ENCODE peak calls at places on chromosomes 6 and 20, in ten cellular contexts. A is breast epithelium, W is A549, M is NB4, J is uterus, L is HCT116, R is spleen, G is H54, D is ovary, O is suprapubic skin. I is an unnamed sample.

GRCh38 chr6:11802886-11803595 is 24.4 kb upstream of the ADTRP start:
- DNase-seq in A (no peak), R (no peak), J (no peak), M (no peak), G (no peak), W (no peak), L (no peak), D (no peak), O (no peak), I (no peak)

GRCh38 chr20:56841346-56841908 is 212.3 kb downstream of the TFAP2C start:
- DNase-seq in O (no peak), D (no peak), M (no peak), R (no peak), G (no peak), L (no peak), A (no peak), W (no peak), J (no peak), I (no peak)

GRCh38 chr6:26360451-26361416 is 4.3 kb upstream of the BTN3A2 start:
- DNase-seq in A (no peak), G (no peak), M (no peak), D (no peak), O (no peak), W (no peak), J (no peak), L (no peak), R (no peak), I (no peak)

GRCh38 chr20:21554376-21554890 is 40.6 kb upstream of the NKX2-2 start:
- DNase-seq in A (no peak), G (no peak), W (no peak), L (no peak), M (no peak), O (no peak), J (no peak), D (no peak), R (no peak), I (no peak)

GRCh38 chr6:149907317-149907716 is 9.4 kb upstream of the RAET1E start:
- DNase-seq in M (no peak), G (no peak), O (no peak), A (no peak), W (no peak), J (no peak), R (no peak), D (no peak), L (no peak), I (no peak)

GRCh38 chr6:44188819-44189218 is 27.9 kb upstream of the MYMX start:
- DNase-seq in J (no peak), W (no peak), R (no peak), O (no peak), A (no peak), M (no peak), D (no peak), G (no peak), L (no peak), I (no peak)

GRCh38 chr20:12113075-12113467 is 195.4 kb downstream of the BTBD3 start:
- DNase-seq in M (no peak), O (no peak), J (no peak), L (no peak), G (no peak), A (no peak), D (no peak), W (no peak), R (no peak), I (no peak)

GRCh38 chr6:106199998-106200397 is 113.9 kb downstream of the PRDM1 start:
- DNase-seq in G (no peak), W (no peak), R (no peak), A (no peak), M (peak), O (no peak), J (no peak), L (no peak), D (no peak), I (no peak)

GRCh38 chr6:3284436-3284876 is 25.7 kb downstream of the PSMG4 start:
- DNase-seq in M (no peak), O (peak), G (no peak), W (no peak), R (peak), L (no peak), J (peak), D (peak), A (no peak), I (no peak)

GRCh38 chr6:154457046-154457713 is 53.3 kb downstream of the CNKSR3 start:
- DNase-seq in R (no peak), M (no peak), W (no peak), D (no peak), J (no peak), G (no peak), O (no peak), A (no peak), L (no peak), I (no peak)

GRCh38 chr20:62697468-62697912 is 11.1 kb upstream of the NTSR1 start:
- DNase-seq in O (no peak), G (no peak), L (no peak), A (peak), R (no peak), W (no peak), J (no peak), M (no peak), D (no peak), I (no peak)

GRCh38 chr6:63805808-63806572 is 170.4 kb downstream of the PHF3 start:
- DNase-seq in J (no peak), A (no peak), W (peak), M (peak), L (no peak), D (no peak), G (no peak), O (no peak), R (no peak), I (no peak)

GRCh38 chr6:63764318-63764916 is 128.8 kb downstream of the PHF3 start:
- DNase-seq in D (no peak), W (no peak), L (peak), R (no peak), M (peak), J (no peak), G (no peak), O (no peak), A (no peak), I (no peak)

GRCh38 chr20:38202982-38203293 is 37.9 kb upstream of the TGM2 start:
- DNase-seq in M (no peak), G (no peak), J (no peak), D (no peak), W (no peak), O (no peak), R (peak), A (no peak), L (no peak), I (no peak)

GRCh38 chr20:48823960-48824497 is 3.8 kb downstream of the PREX1 start:
- DNase-seq in G (peak), O (no peak), A (no peak), W (no peak), J (no peak), D (no peak), M (peak), R (no peak), L (no peak), I (peak)

GRCh38 chr6:136989591-136990578 is 54.9 kb downstream of the IL20RA start:
- DNase-seq in D (peak), W (no peak), A (no peak), J (peak), O (no peak), G (no peak), L (no peak), M (no peak), R (no peak), I (no peak)

GRCh38 chr6:24831771-24832718 is 33.3 kb upstream of the ARMH2 start:
- DNase-seq in R (no peak), O (no peak), J (no peak), D (no peak), G (no peak), A (no peak), M (no peak), L (no peak), W (no peak), I (no peak)

GRCh38 chr6:15357832-15358231 is 112.0 kb downstream of the JARID2 start:
- DNase-seq in R (no peak), D (no peak), M (no peak), O (no peak), L (no peak), W (no peak), A (no peak), J (no peak), G (no peak), I (no peak)

GRCh38 chr20:41734506-41734945 is 116.3 kb upstream of the CHD6 start:
- DNase-seq in A (no peak), J (no peak), D (no peak), M (peak), O (no peak), G (peak), L (peak), R (no peak), W (peak), I (no peak)

GRCh38 chr20:52532674-52533073 is 341.1 kb upstream of the ZFP64 start:
- DNase-seq in J (no peak), D (no peak), A (no peak), M (no peak), G (no peak), R (no peak), L (no peak), O (no peak), W (no peak), I (no peak)

GRCh38 chr6:1477432-1478090 is 88.2 kb downstream of the FOXF2 start:
- DNase-seq in A (no peak), L (no peak), O (no peak), M (no peak), W (peak), D (no peak), G (no peak), R (no peak), J (no peak), I (no peak)

GRCh38 chr20:44384423-44385027 is 29.0 kb downstream of the HNF4A start:
- DNase-seq in G (no peak), W (peak), O (peak), L (peak), J (peak), R (peak), M (peak), A (peak), D (peak), I (no peak)

GRCh38 chr6:106897580-106897979 is 76.9 kb downstream of the CD24 start:
- DNase-seq in L (no peak), R (no peak), A (no peak), M (no peak), J (no peak), O (no peak), D (no peak), G (no peak), W (no peak), I (no peak)

GRCh38 chr20:31673943-31674463 is 36.3 kb downstream of the COX4I2 start:
- DNase-seq in M (no peak), W (no peak), A (no peak), D (no peak), R (no peak), O (no peak), J (no peak), L (no peak), G (no peak), I (no peak)

DNA sequence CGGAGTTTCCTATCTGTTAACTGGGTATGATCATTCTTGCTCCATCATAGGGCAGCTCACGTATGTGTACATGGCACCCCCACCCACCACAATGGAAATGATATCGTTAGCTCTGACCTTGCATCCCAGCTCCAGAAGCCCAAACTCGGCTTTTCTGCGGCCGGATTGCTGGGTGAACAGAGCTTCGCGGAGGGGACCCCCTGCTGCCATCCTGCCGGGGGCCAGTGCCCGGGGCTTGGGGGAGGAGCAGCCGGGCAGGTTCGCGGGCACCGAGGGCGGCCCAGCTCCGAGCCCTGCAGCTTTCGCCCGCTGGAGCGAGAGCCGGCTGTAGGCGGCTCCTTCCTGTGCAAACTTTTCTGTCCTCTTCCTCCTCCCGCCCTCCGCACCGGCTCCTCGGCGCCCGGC is 24.9 kb upstream of the FUCA2 start:
- DNase-seq in G (peak), A (no peak), W (no peak), R (peak), L (no peak), M (peak), J (no peak), O (no peak), D (peak), I (peak)
- TF ChIP-seq POLR2A in G (peak), A (no peak), W (no peak), R (no peak), L (no peak), M (no peak), J (no peak), O (no peak), D (no peak), I (no peak)

GRCh38 chr6:41071501-41071922 is 644 bp downstream of the OARD1 start:
- DNase-seq in O (no peak), R (peak), G (no peak), M (no peak), A (no peak), L (no peak), D (peak), J (no peak), W (peak), I (no peak)
- TF ChIP-seq POLR2A in O (no peak), R (peak), G (peak), M (no peak), A (no peak), L (no peak), D (no peak), J (no peak), W (peak), I (peak)

GRCh38 chr6:32156891-32157290 is 3.0 kb downstream of the PPT2 start:
- DNase-seq in J (no peak), M (no peak), L (no peak), D (no peak), O (no peak), G (no peak), W (no peak), R (no peak), A (no peak), I (no peak)

GRCh38 chr6:32152414-32153251 is 894 bp upstream of the PRRT1 start:
- DNase-seq in G (no peak), M (no peak), L (no peak), A (no peak), O (no peak), R (no peak), D (peak), J (peak), W (no peak), I (no peak)

GRCh38 chr6:32153252-32153834 is 598 bp upstream of the PPT2 start:
- DNase-seq in J (peak), A (no peak), L (no peak), W (peak), O (no peak), M (no peak), D (peak), G (no peak), R (peak), I (no peak)

GRCh38 chr6:32153835-32154513 is at the start of gene PPT2:
- DNase-seq in J (peak), D (peak), A (peak), O (peak), R (peak), M (peak), G (peak), W (peak), L (peak), I (no peak)

DNA sequence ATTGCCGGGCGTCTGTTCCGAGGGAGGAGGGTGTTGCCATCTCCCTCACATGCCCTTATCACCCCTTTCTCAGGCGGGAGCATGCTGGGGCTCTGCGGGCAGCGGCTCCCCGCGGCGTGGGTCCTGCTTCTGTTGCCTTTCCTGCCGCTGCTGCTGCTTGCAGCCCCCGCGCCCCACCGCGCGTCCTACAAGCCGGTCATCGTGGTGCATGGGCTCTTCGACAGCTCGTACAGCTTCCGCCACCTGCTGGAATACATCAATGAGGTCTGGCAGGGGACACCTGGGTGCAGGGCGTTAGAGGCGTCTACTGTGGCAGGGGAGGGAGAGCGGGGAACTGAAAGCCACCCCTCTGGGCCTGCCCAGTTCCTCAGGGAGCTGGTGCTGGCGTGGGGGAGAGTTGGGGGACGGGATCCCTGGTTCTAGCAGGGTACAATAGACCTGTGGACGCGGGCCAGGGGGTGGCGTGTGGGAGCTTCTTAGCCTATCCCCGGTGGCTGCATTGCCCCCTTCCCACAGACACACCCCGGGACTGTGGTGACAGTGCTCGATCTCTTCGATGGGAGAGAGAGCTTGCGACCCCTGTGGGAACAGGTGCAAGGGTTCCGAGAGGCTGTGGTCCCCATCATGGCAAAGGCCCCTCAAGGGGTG is 697 bp downstream of the PPT2 start:
- DNase-seq in J (peak), W (peak), L (peak), D (peak), O (peak), R (peak), G (peak), A (peak), M (peak), I (peak)
- TF ChIP-seq POLR2A in J (no peak), W (no peak), L (no peak), D (no peak), O (no peak), R (no peak), G (no peak), A (no peak), M (no peak), I (no peak)

GRCh38 chr6:10531942-10532341 is 10.8 kb downstream of the GCNT2 start:
- DNase-seq in W (no peak), R (no peak), J (no peak), M (peak), A (no peak), L (no peak), O (no peak), G (no peak), D (no peak), I (no peak)

GRCh38 chr6:10532392-10532791 is 11.2 kb downstream of the GCNT2 start:
- DNase-seq in L (no peak), R (no peak), O (no peak), M (no peak), J (no peak), W (no peak), A (no peak), G (no peak), D (no peak), I (no peak)

GRCh38 chr6:10534418-10534760 is 13.2 kb downstream of the GCNT2 start:
- DNase-seq in M (peak), R (no peak), J (no peak), O (no peak), A (no peak), G (no peak), L (no peak), D (no peak), W (no peak), I (no peak)

GRCh38 chr6:10537726-10538125 is 16.6 kb downstream of the GCNT2 start:
- DNase-seq in L (no peak), A (no peak), O (no peak), R (no peak), W (no peak), J (no peak), D (no peak), M (no peak), G (no peak), I (no peak)

GRCh38 chr6:10535198-10535597 is 14.0 kb downstream of the GCNT2 start:
- DNase-seq in D (no peak), O (no peak), R (no peak), W (no peak), G (no peak), J (no peak), L (no peak), A (no peak), M (no peak), I (no peak)
- TF ChIP-seq POLR2A in D (no peak), O (no peak), R (no peak), W (no peak), G (no peak), J (no peak), L (no peak), A (no peak), M (no peak), I (no peak)

GRCh38 chr6:89360415-89360999 is 8.0 kb upstream of the UBE2J1 start:
- DNase-seq in G (no peak), A (no peak), R (no peak), M (peak), D (no peak), O (no peak), J (no peak), W (no peak), L (no peak), I (no peak)

GRCh38 chr6:89359561-89359960 is 7.0 kb upstream of the UBE2J1 start:
- DNase-seq in D (no peak), G (no peak), M (peak), A (no peak), W (no peak), R (no peak), J (no peak), O (no peak), L (no peak), I (no peak)

GRCh38 chr6:89355511-89356185 is 3.1 kb upstream of the UBE2J1 start:
- DNase-seq in R (no peak), J (no peak), G (no peak), L (no peak), O (no peak), M (no peak), D (no peak), W (no peak), A (no peak), I (no peak)

GRCh38 chr6:89356644-89357043 is 4.1 kb upstream of the UBE2J1 start:
- DNase-seq in D (no peak), W (no peak), L (no peak), O (no peak), A (no peak), M (no peak), G (no peak), R (no peak), J (no peak), I (no peak)

DNA sequence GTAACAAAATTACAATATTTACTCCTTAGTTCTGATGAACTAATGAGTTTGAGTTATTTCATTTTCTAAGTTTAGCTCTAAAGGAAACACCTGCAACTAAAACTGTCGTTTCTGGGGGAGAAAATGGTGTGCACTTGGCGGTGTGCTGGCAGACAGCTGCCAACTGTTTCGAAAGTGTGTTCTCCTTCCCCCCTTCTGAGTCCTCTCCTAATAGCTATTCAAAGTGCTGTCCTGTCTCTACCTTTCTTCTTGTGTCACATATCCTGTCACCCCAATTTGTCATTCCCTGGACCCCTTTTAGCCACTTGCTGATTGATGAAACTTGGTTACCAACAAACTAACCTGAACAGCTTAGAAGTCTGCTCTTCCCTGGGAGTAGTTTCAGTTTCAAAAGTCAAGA is 4.9 kb upstream of the UBE2J1 start:
- DNase-seq in M (peak), J (no peak), A (no peak), L (no peak), W (no peak), D (no peak), R (no peak), O (no peak), G (no peak), I (no peak)
- TF ChIP-seq POLR2A in M (no peak), J (no peak), A (no peak), L (no peak), W (no peak), D (no peak), R (no peak), O (no peak), G (no peak), I (peak)

DNA sequence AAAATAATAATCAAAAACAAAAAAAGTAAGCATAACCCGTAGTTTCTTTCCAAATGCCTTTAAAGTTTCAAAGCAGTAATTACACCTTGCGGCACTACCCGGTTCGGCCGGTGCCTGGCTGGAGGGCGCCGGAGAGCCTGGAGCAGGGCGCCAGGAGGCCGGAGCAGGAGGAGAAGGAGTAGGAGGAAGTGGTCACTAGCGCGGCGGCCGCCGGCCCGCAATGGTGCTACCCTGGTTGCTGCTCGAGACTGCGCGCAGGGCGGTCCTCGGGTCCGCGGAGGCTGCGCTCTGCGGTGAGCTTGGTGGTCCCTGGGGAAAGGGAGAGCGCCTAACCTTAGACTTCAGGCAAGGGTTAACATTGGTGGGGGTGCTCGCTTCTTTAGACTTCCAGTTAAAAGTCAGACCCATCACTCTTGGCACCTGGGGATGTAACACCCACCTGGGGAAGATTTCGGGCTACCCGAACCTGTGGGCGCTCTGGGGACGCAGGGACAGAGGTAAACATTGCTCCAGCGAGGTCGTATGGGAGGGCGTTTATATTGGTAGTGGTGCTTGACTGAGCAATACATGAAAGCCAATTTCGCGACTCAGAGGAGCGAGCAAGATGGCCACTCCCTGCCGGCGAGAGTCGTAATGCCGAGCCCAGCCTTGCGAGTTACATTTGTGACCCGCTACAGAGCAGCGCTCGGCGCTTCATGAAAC is 5.8 kb upstream of the USP45 start:
- DNase-seq in G (peak), D (peak), M (peak), O (peak), A (peak), J (peak), R (peak), L (peak), W (peak), I (peak)
- TF ChIP-seq POLR2A in G (peak), D (peak), M (peak), O (no peak), A (peak), J (peak), R (peak), L (peak), W (peak), I (peak)

I was measured in GM12892.